ENCODE peak calls at places on chromosome 19, in five cellular contexts. O is IMR-90, R is DND-41, G is psoas muscle, B is lower lobe of right lung. V is an unnamed sample.

GRCh38 chr19:58569943-58570670 is 3.0 kb downstream of the MZF1 start:
- DNase-seq in B (no peak), G (peak; percentile 15), R (peak; percentile 5), O (no peak), V (no peak)

GRCh38 chr19:33796164-33797100 is at the start of gene KCTD15:
- DNase-seq in G (peak; percentile 52), R (no peak), O (peak; percentile 31), B (peak; percentile 67), V (no peak)

GRCh38 chr19:55178781-55179569 is 1.1 kb downstream of the SYT5 start:
- DNase-seq in O (peak; percentile 77), B (peak; percentile 76), R (peak; percentile 97), G (peak; percentile 61), V (peak; percentile 94)

GRCh38 chr19:38277969-38278680 is 13.8 kb downstream of the SPINT2 start:
- DNase-seq in G (peak; percentile 41), O (peak; percentile 35), B (peak; percentile 62), R (no peak), V (no peak)

GRCh38 chr19:28313633-28314032 is 899.3 kb downstream of the UQCRFS1 start:
- DNase-seq in O (peak; percentile 17), B (no peak), G (peak; percentile 21), R (no peak), V (no peak)

GRCh38 chr19:7394728-7395359 is 46.1 kb downstream of the ARHGEF18 start:
- DNase-seq in O (peak; percentile 87), G (peak; percentile 88), R (peak; percentile 92), B (peak; percentile 90), V (peak; percentile 82)

GRCh38 chr19:17581211-17581874 is 25.9 kb downstream of the COLGALT1 start:
- DNase-seq in R (no peak), B (no peak), G (no peak), O (no peak), V (no peak)

GRCh38 chr19:13838943-13839192 is 38.1 kb upstream of the NANOS3 start:
- DNase-seq in O (no peak), R (no peak), G (no peak), B (peak; percentile 94), V (no peak)

GRCh38 chr19:30394481-30395151 is 22.4 kb downstream of the ZNF536 start:
- DNase-seq in B (no peak), O (no peak), R (no peak), G (no peak), V (no peak)

DNA sequence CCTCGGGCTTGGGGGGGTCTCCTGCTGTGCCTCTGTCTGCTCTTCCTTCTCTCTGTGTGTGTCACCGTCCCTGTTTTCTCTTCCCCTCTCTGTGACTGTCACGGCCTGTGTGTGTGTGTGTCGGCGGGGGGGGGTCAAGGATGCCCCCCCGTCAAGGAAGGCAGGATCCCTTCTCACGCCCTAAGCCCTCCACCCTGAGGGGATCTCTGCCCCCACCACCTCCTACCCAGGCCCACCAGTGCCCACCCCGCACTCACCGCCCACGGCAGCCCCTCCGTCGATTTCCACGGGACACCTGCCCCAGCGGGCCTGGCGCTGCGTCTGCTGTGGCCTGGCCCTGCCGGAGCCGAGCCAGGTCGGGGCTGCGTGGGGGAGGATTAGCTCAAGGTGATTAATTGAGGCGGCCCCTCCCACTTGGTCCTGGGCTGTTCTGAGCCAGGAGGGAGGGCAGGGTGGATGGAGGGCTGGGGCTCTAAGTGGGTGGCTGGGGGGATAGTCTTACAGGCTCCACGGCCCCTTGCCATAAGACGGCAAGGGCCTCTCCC is at the start of gene RAX2:
- DNase-seq in G (no peak), R (no peak), B (no peak), O (no peak), V (no peak)
- H3K4me3 ChIP-seq in G (no peak within 1 kb of the TSS), R (no peak within 1 kb of the TSS), B (no peak within 1 kb of the TSS), O (no peak within 1 kb of the TSS), V (no peak within 1 kb of the TSS)

GRCh38 chr19:8610928-8611284 is 391 bp upstream of the ADAMTS10 start:
- DNase-seq in O (no peak), R (no peak), B (no peak), G (no peak), V (no peak)
- H3K4me3 ChIP-seq in O (peak overlapping the region; percentile 94), R (no peak overlapping the region), B (peak overlapping the region; percentile 66), G (peak overlapping the region; percentile 66), V (no peak overlapping the region)

DNA sequence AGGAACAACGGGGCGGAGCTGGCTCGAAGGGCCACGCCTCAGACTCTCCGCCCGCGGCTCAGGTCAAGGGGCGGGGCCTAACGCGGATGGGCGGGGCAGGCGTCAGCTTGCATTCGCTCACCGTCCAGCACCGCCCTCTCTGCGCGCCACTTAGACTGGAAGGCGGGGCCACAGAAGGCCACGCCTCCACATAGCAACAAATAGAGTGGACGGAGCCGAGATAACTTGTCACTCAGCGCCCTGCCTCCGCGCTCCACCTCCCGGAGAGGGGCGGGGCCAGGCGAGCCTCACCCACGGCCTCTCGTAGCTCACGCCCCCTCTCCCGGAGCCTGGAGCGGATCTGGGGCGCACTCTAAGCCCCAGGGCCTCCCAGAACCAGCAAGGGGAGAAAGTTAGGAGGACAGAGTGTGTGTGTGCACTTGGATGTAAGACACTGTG is 255 bp upstream of the BLVRB start:
- DNase-seq in R (peak; percentile 99), O (peak; percentile 99), G (peak; percentile 100), B (peak; percentile 100), V (peak; percentile 98)
- H3K4me3 ChIP-seq in R (peak overlapping the region; percentile 44), O (peak overlapping the region; percentile 68), G (peak overlapping the region; percentile 85), B (peak overlapping the region; percentile 86), V (peak overlapping the region; percentile 66)

DNA sequence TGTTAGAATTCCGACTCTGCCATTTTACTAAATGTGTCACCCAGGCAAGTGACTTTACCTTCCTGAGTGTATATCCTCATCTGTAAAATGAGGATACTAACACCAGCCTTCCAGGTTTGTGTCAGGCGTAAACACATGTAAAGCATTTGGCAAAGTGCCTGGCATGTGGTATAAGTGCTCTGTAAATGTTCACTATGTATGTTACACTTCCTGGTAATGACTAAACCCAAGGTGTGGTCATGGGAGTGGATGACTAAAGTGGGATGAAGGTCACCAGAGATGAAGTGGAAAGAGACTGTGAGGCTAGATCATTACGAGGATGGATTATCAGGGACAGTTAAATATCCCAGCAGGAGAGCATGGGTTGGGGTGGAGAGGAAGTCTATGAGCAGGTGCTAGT is 25.6 kb downstream of the DEDD2 start:
- DNase-seq in O (peak; percentile 84), R (no peak), G (no peak), B (no peak), V (no peak)
- H3K4me3 ChIP-seq in O (no peak overlapping the region), R (no peak overlapping the region), G (no peak overlapping the region), B (no peak overlapping the region), V (no peak overlapping the region)

DNA sequence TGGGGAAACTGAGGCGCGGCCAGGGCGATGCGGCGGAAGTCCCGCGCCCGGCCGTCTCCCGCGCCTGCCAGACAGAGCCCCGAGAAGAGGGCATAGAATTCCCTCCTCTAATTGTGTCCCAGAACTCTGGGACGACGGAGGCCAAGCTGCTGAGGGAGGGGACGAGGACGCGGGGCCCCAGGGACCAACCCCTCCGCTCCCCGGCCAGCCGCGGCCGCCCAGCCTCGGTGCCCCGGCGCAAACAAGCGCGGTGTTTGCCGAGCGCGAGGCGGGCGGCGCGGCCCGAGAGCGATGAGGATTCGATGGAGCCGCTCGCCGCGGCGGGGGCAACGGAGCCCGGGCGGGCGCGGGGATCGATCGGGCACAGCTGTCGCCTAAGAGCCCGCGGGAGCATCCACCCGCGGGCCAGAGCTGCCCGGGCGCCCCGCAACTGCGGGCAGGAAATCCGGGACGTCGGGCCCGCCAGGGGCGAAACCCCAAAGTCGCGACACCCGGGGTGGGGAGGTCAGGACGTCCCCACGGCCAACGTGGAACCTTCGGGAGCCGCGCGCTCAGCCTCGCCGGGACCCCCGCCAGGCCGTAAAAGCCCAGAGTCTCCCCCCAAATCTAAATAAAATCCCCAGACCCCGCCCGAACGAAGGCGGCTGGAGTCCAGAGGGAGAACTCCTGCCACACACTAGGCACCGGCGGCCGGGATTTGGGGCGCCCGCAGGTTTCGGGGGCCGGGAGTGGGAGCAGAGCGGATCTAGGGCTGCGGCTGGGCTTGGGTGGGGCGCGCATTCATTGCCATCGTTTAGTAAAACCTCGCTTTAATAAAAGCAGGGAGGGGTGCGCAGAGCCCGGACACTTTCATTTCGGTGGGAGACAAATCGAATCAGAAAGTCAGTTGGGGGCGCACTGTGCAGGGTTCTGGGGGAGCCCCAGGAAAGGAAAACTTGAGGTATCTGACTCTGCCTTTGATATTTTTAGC is 3.6 kb upstream of the ONECUT3 start:
- DNase-seq in R (no peak), B (no peak), G (no peak), O (no peak), V (no peak)
- H3K4me3 ChIP-seq in R (no peak overlapping the region), B (peak overlapping the region; percentile 18), G (peak overlapping the region; percentile 22), O (no peak overlapping the region), V (no peak overlapping the region)